ENCODE peak calls at places on chromosomes 7 and 10, in five cellular contexts. One of them, this sample, is unnamed.

GRCh38 chr10:103636996-103637395 is 143.5 kb downstream of the NEURL1 start:
- DNase-seq in HepG2: no peak
- DNase-seq in K562: no peak
- DNase-seq in H1: no peak
- DNase-seq in GM12878: no peak
- DNase-seq in this sample: no peak

GRCh38 chr7:149072438-149072775 is 18.1 kb downstream of the ZNF786 start:
- DNase-seq in HepG2: no peak
- DNase-seq in K562: no peak
- DNase-seq in H1: no peak
- DNase-seq in GM12878: no peak
- DNase-seq in this sample: no peak

GRCh38 chr10:986137-986825 is 2.0 kb upstream of the GTPBP4 start:
- DNase-seq in HepG2: no peak
- DNase-seq in K562: no peak
- DNase-seq in H1: no peak
- DNase-seq in GM12878: no peak
- DNase-seq in this sample: no peak

GRCh38 chr10:129845081-129845823 is 118.8 kb downstream of the EBF3 start:
- DNase-seq in HepG2: no peak
- DNase-seq in K562: no peak
- DNase-seq in H1: no peak
- DNase-seq in GM12878: no peak
- DNase-seq in this sample: no peak

GRCh38 chr7:111756687-111757178 is 194.4 kb upstream of the IMMP2L start:
- DNase-seq in HepG2: no peak
- DNase-seq in K562: no peak
- DNase-seq in H1: no peak
- DNase-seq in GM12878: no peak
- DNase-seq in this sample: no peak

GRCh38 chr10:104109908-104110662 is 11.9 kb upstream of the SFR1 start:
- DNase-seq in HepG2: peak; percentile 35
- DNase-seq in K562: no peak
- DNase-seq in H1: no peak
- DNase-seq in GM12878: peak; percentile 40
- DNase-seq in this sample: peak; percentile 90

GRCh38 chr10:29590598-29591415 is 44.0 kb downstream of the SVIL start:
- DNase-seq in HepG2: peak; percentile 26
- DNase-seq in K562: peak; percentile 54
- DNase-seq in H1: no peak
- DNase-seq in GM12878: no peak
- DNase-seq in this sample: peak; percentile 21

GRCh38 chr10:60429084-60429849 is 39.6 kb upstream of the ANK3 start:
- DNase-seq in HepG2: no peak
- DNase-seq in K562: no peak
- DNase-seq in H1: no peak
- DNase-seq in GM12878: no peak
- DNase-seq in this sample: no peak

GRCh38 chr10:124744688-124745055 is 494 bp upstream of the FAM53B start:
- DNase-seq in HepG2: peak; percentile 89
- DNase-seq in K562: no peak
- DNase-seq in H1: no peak
- DNase-seq in GM12878: no peak
- DNase-seq in this sample: peak; percentile 22

GRCh38 chr10:76437011-76437410 is 1005.6 kb downstream of the LRMDA start:
- DNase-seq in HepG2: no peak
- DNase-seq in K562: no peak
- DNase-seq in H1: no peak
- DNase-seq in GM12878: no peak
- DNase-seq in this sample: no peak

GRCh38 chr7:138449580-138449979 is 10.5 kb upstream of the TRIM24 start:
- DNase-seq in HepG2: no peak
- DNase-seq in K562: no peak
- DNase-seq in H1: no peak
- DNase-seq in GM12878: no peak
- DNase-seq in this sample: no peak

GRCh38 chr7:99380032-99380822 is 5.7 kb downstream of the ARPC1B start:
- DNase-seq in HepG2: no peak
- DNase-seq in K562: peak; percentile 56
- DNase-seq in H1: no peak
- DNase-seq in GM12878: peak; percentile 94
- DNase-seq in this sample: no peak

GRCh38 chr10:46522295-46523118 is 34.0 kb downstream of the GPRIN2 start:
- DNase-seq in HepG2: no peak
- DNase-seq in K562: no peak
- DNase-seq in H1: no peak
- DNase-seq in GM12878: no peak
- DNase-seq in this sample: no peak

GRCh38 chr7:104963378-104963990 is 50.5 kb upstream of the KMT2E start:
- DNase-seq in HepG2: no peak
- DNase-seq in K562: no peak
- DNase-seq in H1: no peak
- DNase-seq in GM12878: no peak
- DNase-seq in this sample: no peak

GRCh38 chr7:50416509-50417299 is 33.4 kb downstream of the FIGNL1 start:
- DNase-seq in HepG2: no peak
- DNase-seq in K562: no peak
- DNase-seq in H1: no peak
- DNase-seq in GM12878: peak; percentile 67
- DNase-seq in this sample: no peak

GRCh38 chr10:59668081-59668480 is 41.6 kb downstream of the SLC16A9 start:
- DNase-seq in HepG2: no peak
- DNase-seq in K562: no peak
- DNase-seq in H1: no peak
- DNase-seq in GM12878: no peak
- DNase-seq in this sample: no peak

GRCh38 chr7:65251851-65252620 is 121.6 kb upstream of the ZNF92 start:
- DNase-seq in HepG2: peak; percentile 53
- DNase-seq in K562: peak; percentile 78
- DNase-seq in H1: peak; percentile 93
- DNase-seq in GM12878: peak; percentile 27
- DNase-seq in this sample: peak; percentile 71
- TF ChIP-seq MAX in HepG2: peak; percentile 79
- TF ChIP-seq MAX in K562: peak; percentile 12
- TF ChIP-seq MAX in H1: peak; percentile 48
- TF ChIP-seq MAX in GM12878: no peak
- TF ChIP-seq MAX in this sample: no peak

DNA sequence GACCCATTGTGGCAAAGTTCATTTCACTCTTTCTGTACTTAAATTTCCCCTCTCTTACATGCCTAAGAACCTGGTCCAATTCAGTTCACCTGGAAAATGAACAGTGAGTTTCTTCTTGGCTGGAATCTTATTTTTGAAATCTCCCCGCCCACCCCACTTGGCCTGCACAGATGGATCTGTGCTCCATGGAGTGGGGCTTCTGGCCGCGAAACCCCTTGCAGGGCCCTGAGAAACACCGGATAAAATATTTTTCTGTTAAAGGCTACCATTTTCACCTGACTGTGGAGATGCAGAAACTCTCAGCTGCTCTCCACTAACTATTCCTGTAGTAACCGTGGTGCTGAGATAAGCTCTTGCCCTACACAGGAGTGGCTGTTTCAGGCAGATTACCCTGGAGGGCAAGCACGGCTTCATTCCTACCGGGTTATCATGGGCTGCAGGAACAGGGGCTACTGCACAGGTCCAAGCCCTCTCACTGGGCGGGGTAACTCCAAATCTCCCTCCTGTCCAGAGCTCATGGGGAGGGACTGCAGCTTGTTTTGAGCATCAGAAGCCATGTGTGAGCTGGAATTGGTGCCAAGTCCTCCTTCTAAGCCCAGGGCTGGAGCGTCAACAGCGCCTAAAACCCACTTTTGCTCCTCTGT is 118.9 kb downstream of the PRPF18 start:
- DNase-seq in HepG2: no peak
- DNase-seq in K562: peak; percentile 83
- DNase-seq in H1: no peak
- DNase-seq in GM12878: no peak
- DNase-seq in this sample: no peak
- TF ChIP-seq SRF in HepG2: no peak
- TF ChIP-seq SRF in K562: no peak
- TF ChIP-seq SRF in H1: no peak
- TF ChIP-seq SRF in GM12878: no peak
- TF ChIP-seq SRF in this sample: no peak

GRCh38 chr7:22697322-22697859 is 29.6 kb upstream of the IL6 start:
- DNase-seq in HepG2: no peak
- DNase-seq in K562: no peak
- DNase-seq in H1: no peak
- DNase-seq in GM12878: no peak
- DNase-seq in this sample: no peak

GRCh38 chr7:22697897-22698645 is 28.9 kb upstream of the IL6 start:
- DNase-seq in HepG2: no peak
- DNase-seq in K562: no peak
- DNase-seq in H1: no peak
- DNase-seq in GM12878: peak; percentile 45
- DNase-seq in this sample: no peak

GRCh38 chr7:22695476-22696132 is 31.4 kb upstream of the IL6 start:
- DNase-seq in HepG2: no peak
- DNase-seq in K562: no peak
- DNase-seq in H1: no peak
- DNase-seq in GM12878: no peak
- DNase-seq in this sample: no peak

GRCh38 chr7:22694597-22695207 is 32.3 kb upstream of the IL6 start:
- DNase-seq in HepG2: no peak
- DNase-seq in K562: no peak
- DNase-seq in H1: no peak
- DNase-seq in GM12878: no peak
- DNase-seq in this sample: no peak

GRCh38 chr7:22696672-22697071 is 30.3 kb upstream of the IL6 start:
- DNase-seq in HepG2: no peak
- DNase-seq in K562: peak; percentile 66
- DNase-seq in H1: no peak
- DNase-seq in GM12878: no peak
- DNase-seq in this sample: no peak
- TF ChIP-seq MAX in HepG2: no peak
- TF ChIP-seq MAX in K562: no peak
- TF ChIP-seq MAX in H1: no peak
- TF ChIP-seq MAX in GM12878: no peak
- TF ChIP-seq MAX in this sample: no peak

GRCh38 chr7:85716353-85716752 is 529.5 kb upstream of the SEMA3D start:
- DNase-seq in HepG2: no peak
- DNase-seq in K562: no peak
- DNase-seq in H1: no peak
- DNase-seq in GM12878: no peak
- DNase-seq in this sample: no peak
- TF ChIP-seq SRF in HepG2: no peak
- TF ChIP-seq SRF in K562: no peak
- TF ChIP-seq SRF in H1: no peak
- TF ChIP-seq SRF in GM12878: no peak
- TF ChIP-seq SRF in this sample: no peak

GRCh38 chr10:48449501-48450232 is 143.2 kb downstream of the MAPK8 start:
- DNase-seq in HepG2: no peak
- DNase-seq in K562: no peak
- DNase-seq in H1: no peak
- DNase-seq in GM12878: no peak
- DNase-seq in this sample: no peak

GRCh38 chr10:48451969-48452878 is 145.7 kb downstream of the MAPK8 start:
- DNase-seq in HepG2: peak; percentile 21
- DNase-seq in K562: no peak
- DNase-seq in H1: no peak
- DNase-seq in GM12878: no peak
- DNase-seq in this sample: no peak

GRCh38 chr10:48448796-48449195 is 142.3 kb downstream of the MAPK8 start:
- DNase-seq in HepG2: no peak
- DNase-seq in K562: no peak
- DNase-seq in H1: no peak
- DNase-seq in GM12878: no peak
- DNase-seq in this sample: no peak

GRCh38 chr10:48450811-48451466 is 144.5 kb downstream of the MAPK8 start:
- DNase-seq in HepG2: no peak
- DNase-seq in K562: no peak
- DNase-seq in H1: no peak
- DNase-seq in GM12878: no peak
- DNase-seq in this sample: no peak

GRCh38 chr10:48450233-48450810 is 143.8 kb downstream of the MAPK8 start:
- DNase-seq in HepG2: no peak
- DNase-seq in K562: no peak
- DNase-seq in H1: no peak
- DNase-seq in GM12878: no peak
- DNase-seq in this sample: no peak
- TF ChIP-seq MAX in HepG2: no peak
- TF ChIP-seq MAX in K562: no peak
- TF ChIP-seq MAX in H1: no peak
- TF ChIP-seq MAX in GM12878: no peak
- TF ChIP-seq MAX in this sample: no peak

DNA sequence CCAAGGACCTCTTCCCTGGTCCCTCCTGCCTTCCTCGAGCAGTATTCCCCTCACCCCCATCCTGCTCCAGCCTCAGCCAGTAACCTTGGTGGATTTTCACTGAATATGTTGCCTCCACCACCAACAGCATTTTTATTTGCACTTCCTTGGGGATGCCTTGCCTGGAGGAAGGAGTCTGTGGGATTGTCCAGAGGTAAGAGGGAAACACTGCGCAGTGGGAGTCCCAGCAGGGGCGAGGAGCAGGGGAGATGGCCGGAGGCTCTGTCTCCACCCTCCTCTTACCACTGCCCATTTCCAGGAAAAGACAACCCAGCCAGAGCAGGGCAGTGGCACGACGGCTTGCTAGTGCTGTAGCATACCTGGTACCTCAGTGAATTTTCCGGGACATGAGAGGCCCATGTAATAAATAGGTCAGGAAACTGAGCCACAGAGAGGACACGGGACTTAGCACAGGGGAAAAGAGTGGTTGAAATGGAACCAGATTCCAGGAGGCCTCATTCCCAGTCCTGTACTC is 388.2 kb upstream of the PODXL start:
- DNase-seq in HepG2: no peak
- DNase-seq in K562: no peak
- DNase-seq in H1: no peak
- DNase-seq in GM12878: no peak
- DNase-seq in this sample: no peak
- TF ChIP-seq SRF in HepG2: no peak
- TF ChIP-seq SRF in K562: no peak
- TF ChIP-seq SRF in H1: no peak
- TF ChIP-seq SRF in GM12878: no peak
- TF ChIP-seq SRF in this sample: no peak

This sample was measured in HCT116.